ENCODE peak calls at places on chromosome 11, in nine cellular contexts. V is K562, K is left ventricle myocardium inferior, Y is astrocyte of the spinal cord, T is SK-N-SH, G is upper lobe of left lung, R is WERI-Rb-1, Q is IMR-90, L is PC-3. F is an unnamed sample.

GRCh38 chr11:33931032-33931431 is 39.2 kb upstream of the LMO2 start:
- DNase-seq in V (no peak), K (no peak), Y (no peak), T (no peak), G (no peak), R (no peak), Q (no peak), L (no peak), F (no peak)

GRCh38 chr11:63508009-63508408 is 2.1 kb downstream of the LGALS12 start:
- DNase-seq in V (peak), K (peak), Y (no peak), T (peak), G (no peak), R (peak), Q (no peak), L (peak), F (no peak)

GRCh38 chr11:45599161-45599943 is 66.1 kb downstream of the CHST1 start:
- DNase-seq in V (no peak), K (no peak), Y (no peak), T (no peak), G (no peak), R (peak), Q (no peak), L (no peak), F (no peak)

GRCh38 chr11:110524227-110524626 is 94.5 kb downstream of the FDX1 start:
- DNase-seq in V (no peak), K (no peak), Y (peak), T (no peak), G (no peak), R (no peak), Q (peak), L (peak), F (no peak)

GRCh38 chr11:38543311-38543710 is 1945.3 kb upstream of the RAG2 start:
- DNase-seq in V (no peak), K (no peak), Y (peak), T (no peak), G (no peak), R (no peak), Q (peak), L (peak), F (no peak)

GRCh38 chr11:17528906-17529813 is 15.1 kb downstream of the USH1C start:
- DNase-seq in V (no peak), K (no peak), Y (no peak), T (no peak), G (no peak), R (no peak), Q (no peak), L (no peak), F (no peak)

GRCh38 chr11:5992604-5993251 is 5.9 kb upstream of the OR52L1 start:
- DNase-seq in V (peak), K (no peak), Y (no peak), T (peak), G (no peak), R (no peak), Q (peak), L (peak), F (no peak)

GRCh38 chr11:96199563-96200025 is 143.4 kb downstream of the MAML2 start:
- DNase-seq in V (no peak), K (no peak), Y (peak), T (no peak), G (no peak), R (no peak), Q (peak), L (peak), F (no peak)

GRCh38 chr11:1299621-1300020 is 9.8 kb downstream of the TOLLIP start:
- DNase-seq in V (no peak), K (no peak), Y (no peak), T (no peak), G (peak), R (no peak), Q (no peak), L (no peak), F (no peak)

GRCh38 chr11:69644071-69644961 is 3.4 kb downstream of the CCND1 start:
- DNase-seq in V (peak), K (peak), Y (peak), T (peak), G (peak), R (peak), Q (peak), L (peak), F (no peak)

GRCh38 chr11:118529584-118530175 is 1.3 kb upstream of the TMEM25 start:
- DNase-seq in V (no peak), K (no peak), Y (no peak), T (no peak), G (no peak), R (no peak), Q (no peak), L (no peak), F (no peak)

GRCh38 chr11:85086511-85087284 is 540.4 kb downstream of the DLG2 start:
- DNase-seq in V (no peak), K (no peak), Y (peak), T (no peak), G (no peak), R (no peak), Q (peak), L (peak), F (no peak)

GRCh38 chr11:57527056-57527631 is 3.4 kb downstream of the TIMM10 start:
- DNase-seq in V (peak), K (peak), Y (peak), T (peak), G (no peak), R (peak), Q (peak), L (peak), F (peak)

GRCh38 chr11:126992065-126992803 is 8.3 kb downstream of the KIRREL3 start:
- DNase-seq in V (no peak), K (no peak), Y (peak), T (no peak), G (no peak), R (no peak), Q (peak), L (peak), F (no peak)

GRCh38 chr11:36333468-36333867 is 37.4 kb downstream of the PRR5L start:
- DNase-seq in V (no peak), K (no peak), Y (no peak), T (no peak), G (no peak), R (no peak), Q (peak), L (peak), F (no peak)

GRCh38 chr11:131392528-131393255 is 22.3 kb downstream of the NTM start:
- DNase-seq in V (no peak), K (no peak), Y (peak), T (no peak), G (no peak), R (peak), Q (no peak), L (peak), F (no peak)

GRCh38 chr11:208177-208916 is 839 bp downstream of the RIC8A start:
- DNase-seq in V (peak), K (peak), Y (peak), T (peak), G (peak), R (peak), Q (peak), L (peak), F (no peak)

GRCh38 chr11:124876818-124877630 is 11.8 kb downstream of the ROBO3 start:
- DNase-seq in V (no peak), K (no peak), Y (no peak), T (no peak), G (no peak), R (no peak), Q (no peak), L (no peak), F (no peak)

GRCh38 chr11:27347949-27348879 is 14.8 kb downstream of the CCDC34 start:
- DNase-seq in V (no peak), K (no peak), Y (no peak), T (no peak), G (no peak), R (no peak), Q (no peak), L (peak), F (no peak)

GRCh38 chr11:77130763-77131513 is 2.9 kb downstream of the MYO7A start:
- DNase-seq in V (no peak), K (peak), Y (peak), T (peak), G (peak), R (no peak), Q (peak), L (no peak), F (no peak)

GRCh38 chr11:74154621-74155281 is 16.1 kb downstream of the C2CD3 start:
- DNase-seq in V (no peak), K (no peak), Y (peak), T (no peak), G (no peak), R (no peak), Q (no peak), L (peak), F (no peak)

GRCh38 chr11:79201637-79202347 is 239.0 kb downstream of the TENM4 start:
- DNase-seq in V (no peak), K (no peak), Y (no peak), T (no peak), G (no peak), R (no peak), Q (no peak), L (peak), F (no peak)

GRCh38 chr11:77102246-77103210 is at the start of gene OMP:
- DNase-seq in V (no peak), K (no peak), Y (no peak), T (no peak), G (no peak), R (no peak), Q (no peak), L (no peak), F (no peak)

GRCh38 chr11:10982695-10983492 is 125.0 kb upstream of the ZBED5 start:
- DNase-seq in V (peak), K (no peak), Y (no peak), T (no peak), G (no peak), R (no peak), Q (no peak), L (peak), F (no peak)

GRCh38 chr11:117792992-117793391 is 4.0 kb downstream of the DSCAML1 start:
- DNase-seq in V (no peak), K (no peak), Y (no peak), T (no peak), G (no peak), R (no peak), Q (no peak), L (no peak), F (no peak)

GRCh38 chr11:69913591-69914285 is 94.5 kb upstream of the FGF3 start:
- DNase-seq in V (no peak), K (peak), Y (no peak), T (no peak), G (no peak), R (no peak), Q (no peak), L (no peak), F (no peak)

GRCh38 chr11:36306888-36307287 is 10.8 kb downstream of the PRR5L start:
- DNase-seq in V (no peak), K (no peak), Y (peak), T (peak), G (no peak), R (peak), Q (no peak), L (peak), F (no peak)

GRCh38 chr11:120160436-120160835 is 22.5 kb upstream of the TRIM29 start:
- DNase-seq in V (no peak), K (no peak), Y (no peak), T (no peak), G (no peak), R (no peak), Q (no peak), L (peak), F (no peak)
- TF ChIP-seq CTCF in V (no peak), K (no peak), Y (no peak), T (no peak), G (no peak), R (no peak), Q (no peak), L (no peak), F (no peak)

DNA sequence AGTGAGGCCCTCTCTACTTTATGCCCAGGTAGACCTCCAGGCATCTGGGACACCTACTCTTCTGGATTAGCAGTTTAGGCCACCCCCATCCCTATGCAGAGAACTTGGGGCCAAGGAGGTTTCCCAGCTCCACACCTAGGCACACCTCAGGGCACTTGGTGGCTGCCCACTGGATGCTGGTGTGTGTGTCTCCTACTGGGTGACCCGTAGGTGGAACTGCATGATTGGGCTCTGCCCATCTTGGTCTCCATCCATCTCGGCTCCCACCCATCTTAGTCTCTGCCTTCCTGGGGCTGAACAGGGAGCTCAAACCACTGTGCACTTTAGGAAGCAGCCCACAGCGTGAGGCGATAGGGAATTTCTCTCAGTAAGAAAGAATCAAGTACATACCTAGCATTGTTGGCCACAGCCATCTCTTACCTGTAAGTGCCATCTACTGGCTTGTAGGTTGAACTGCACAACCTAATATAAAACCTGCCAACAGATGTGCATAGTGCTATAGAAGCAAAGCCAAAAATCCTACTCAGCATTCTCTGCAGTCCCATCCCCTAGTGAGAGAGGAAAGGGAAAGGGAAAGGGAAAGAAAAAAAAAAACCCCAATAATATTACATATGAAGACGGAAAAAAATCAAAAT is 61.6 kb upstream of the PTPN5 start:
- DNase-seq in V (no peak), K (no peak), Y (peak), T (peak), G (no peak), R (peak), Q (peak), L (peak), F (no peak)
- TF ChIP-seq CTCF in V (peak), K (no peak), Y (peak), T (peak), G (peak), R (peak), Q (peak), L (peak), F (no peak)

GRCh38 chr11:86155210-86155844 is 86.4 kb upstream of the PICALM start:
- DNase-seq in V (peak), K (no peak), Y (no peak), T (no peak), G (no peak), R (no peak), Q (no peak), L (no peak), F (no peak)
- TF ChIP-seq CTCF in V (no peak), K (no peak), Y (no peak), T (no peak), G (no peak), R (no peak), Q (no peak), L (no peak), F (no peak)

GRCh38 chr11:65452806-65453490 is 30.4 kb downstream of the NEAT1 start:
- DNase-seq in V (no peak), K (no peak), Y (peak), T (peak), G (no peak), R (no peak), Q (peak), L (peak), F (no peak)

GRCh38 chr11:65459552-65459951 is 37.0 kb downstream of the NEAT1 start:
- DNase-seq in V (peak), K (no peak), Y (no peak), T (no peak), G (no peak), R (no peak), Q (no peak), L (no peak), F (no peak)

GRCh38 chr11:65454311-65454695 is 31.7 kb downstream of the NEAT1 start:
- DNase-seq in V (no peak), K (no peak), Y (peak), T (no peak), G (no peak), R (no peak), Q (peak), L (peak), F (no peak)

GRCh38 chr11:65456418-65456817 is 33.8 kb downstream of the NEAT1 start:
- DNase-seq in V (no peak), K (no peak), Y (no peak), T (no peak), G (no peak), R (no peak), Q (no peak), L (peak), F (no peak)

GRCh38 chr11:65454696-65455456 is 32.3 kb downstream of the NEAT1 start:
- DNase-seq in V (peak), K (peak), Y (peak), T (peak), G (peak), R (no peak), Q (peak), L (peak), F (no peak)
- TF ChIP-seq CTCF in V (peak), K (no peak), Y (peak), T (peak), G (no peak), R (no peak), Q (peak), L (peak), F (no peak)

GRCh38 chr11:65611028-65611757 is 2.8 kb downstream of the MAP3K11 start:
- DNase-seq in V (no peak), K (peak), Y (no peak), T (no peak), G (no peak), R (no peak), Q (no peak), L (no peak), F (no peak)

GRCh38 chr11:65612691-65613090 is 1.3 kb downstream of the MAP3K11 start:
- DNase-seq in V (no peak), K (no peak), Y (no peak), T (no peak), G (no peak), R (no peak), Q (no peak), L (no peak), F (no peak)

GRCh38 chr11:65611758-65612603 is 2.0 kb downstream of the MAP3K11 start:
- DNase-seq in V (no peak), K (no peak), Y (peak), T (no peak), G (no peak), R (no peak), Q (peak), L (no peak), F (no peak)

GRCh38 chr11:65615229-65615949 is at the start of gene PCNX3:
- DNase-seq in V (peak), K (peak), Y (peak), T (peak), G (peak), R (peak), Q (peak), L (peak), F (peak)

DNA sequence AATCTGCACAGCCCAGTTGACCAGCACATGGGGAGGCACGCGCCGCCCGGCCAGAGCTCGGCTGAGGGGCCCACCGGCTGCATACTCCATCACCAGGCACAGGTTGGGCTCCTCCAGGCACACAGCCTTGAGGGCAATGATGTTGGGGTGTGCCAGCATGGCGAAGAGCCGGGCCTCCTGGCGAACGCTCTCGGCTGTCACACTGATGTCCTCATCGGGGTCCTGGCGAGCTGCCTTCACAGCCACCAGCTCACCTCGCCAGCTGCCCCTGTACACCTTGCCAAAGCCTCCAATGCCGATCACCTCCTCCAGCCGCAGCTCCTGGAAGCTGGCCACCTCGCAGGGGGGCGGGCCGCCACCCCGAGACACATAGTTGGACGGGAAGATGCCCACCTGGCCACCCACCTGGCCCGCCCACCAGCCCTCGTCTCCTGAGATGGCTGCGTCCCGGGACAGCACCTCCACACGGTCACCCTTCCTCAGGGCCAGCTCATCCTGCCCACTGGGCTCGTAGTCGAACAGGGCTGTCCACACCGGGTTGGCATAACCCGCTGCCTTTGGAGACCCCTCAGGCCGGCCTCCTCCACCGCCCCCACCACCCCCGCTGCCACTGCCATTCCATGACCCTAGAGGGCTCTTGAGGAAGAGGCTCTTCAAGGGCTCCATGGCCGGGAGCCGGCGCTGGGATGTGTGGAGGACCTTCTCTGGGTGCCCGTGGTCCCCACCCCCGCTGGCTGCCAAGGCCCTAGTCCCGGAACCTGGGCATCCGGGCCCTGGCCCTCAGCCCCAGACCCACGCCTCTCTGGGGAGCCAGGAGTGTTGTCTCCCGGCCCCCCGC is 711 bp downstream of the MAP3K11 start:
- DNase-seq in V (no peak), K (no peak), Y (no peak), T (no peak), G (peak), R (no peak), Q (no peak), L (peak), F (no peak)
- TF ChIP-seq CTCF in V (no peak), K (no peak), Y (no peak), T (peak), G (no peak), R (no peak), Q (no peak), L (no peak), F (no peak)

GRCh38 chr11:9057888-9058287 is 33.5 kb downstream of the SCUBE2 start:
- DNase-seq in V (no peak), K (no peak), Y (no peak), T (no peak), G (no peak), R (peak), Q (no peak), L (no peak), F (no peak)

GRCh38 chr11:9061807-9062206 is 29.6 kb downstream of the SCUBE2 start:
- DNase-seq in V (no peak), K (no peak), Y (no peak), T (no peak), G (no peak), R (no peak), Q (no peak), L (no peak), F (no peak)

GRCh38 chr11:9057032-9057431 is 34.4 kb downstream of the SCUBE2 start:
- DNase-seq in V (no peak), K (no peak), Y (peak), T (no peak), G (no peak), R (no peak), Q (peak), L (no peak), F (no peak)

GRCh38 chr11:9056467-9056866 is 34.9 kb downstream of the SCUBE2 start:
- DNase-seq in V (no peak), K (no peak), Y (no peak), T (no peak), G (no peak), R (no peak), Q (no peak), L (no peak), F (no peak)

GRCh38 chr11:9060700-9061111 is 30.7 kb downstream of the SCUBE2 start:
- DNase-seq in V (peak), K (no peak), Y (no peak), T (no peak), G (no peak), R (no peak), Q (no peak), L (peak), F (no peak)
- TF ChIP-seq CTCF in V (peak), K (no peak), Y (no peak), T (peak), G (no peak), R (peak), Q (no peak), L (peak), F (no peak)

GRCh38 chr11:12232160-12232559 is 121.8 kb downstream of the MICAL2 start:
- DNase-seq in V (no peak), K (no peak), Y (no peak), T (no peak), G (no peak), R (no peak), Q (peak), L (peak), F (no peak)
- TF ChIP-seq CTCF in V (no peak), K (no peak), Y (no peak), T (no peak), G (no peak), R (no peak), Q (no peak), L (no peak), F (no peak)

GRCh38 chr11:75270896-75271415 is 30.4 kb downstream of the TPBGL start:
- DNase-seq in V (peak), K (peak), Y (no peak), T (no peak), G (no peak), R (no peak), Q (peak), L (peak), F (no peak)
- TF ChIP-seq CTCF in V (peak), K (peak), Y (peak), T (peak), G (peak), R (peak), Q (peak), L (peak), F (no peak)

GRCh38 chr11:58647141-58647699 is 24.8 kb downstream of the CNTF start:
- DNase-seq in V (no peak), K (no peak), Y (no peak), T (no peak), G (no peak), R (peak), Q (no peak), L (no peak), F (no peak)
- TF ChIP-seq CTCF in V (no peak), K (no peak), Y (no peak), T (no peak), G (no peak), R (no peak), Q (no peak), L (no peak), F (no peak)

F was measured in omental fat pad.